ENCODE peak calls at places on chromosomes 13 and 19, in five cellular contexts. E is thyroid gland, N is H9, Y is PC-3, Q is fibroblast of lung. L is an unnamed sample. For H3K27me3, the result is how much of the 10 kb centered on the place peaks cover.

GRCh38 chr13:103884139-103884723 is 818.0 kb upstream of the SLC10A2 start:
- DNase-seq in Q (no peak), Y (no peak), E (no peak), N (no peak), L (no peak)

GRCh38 chr19:13334801-13335481 is 171.3 kb downstream of the CACNA1A start:
- DNase-seq in Y (peak), E (no peak), N (no peak), Q (no peak), L (no peak)

GRCh38 chr19:2428027-2428690 is 773 bp upstream of the TIMM13 start:
- DNase-seq in Q (no peak), N (peak), Y (no peak), E (peak), L (peak)

GRCh38 chr13:49608932-49609331 is 19.4 kb upstream of the ARL11 start:
- DNase-seq in Q (no peak), E (no peak), N (no peak), Y (no peak), L (no peak)

GRCh38 chr13:67120872-67121531 is 109.1 kb downstream of the PCDH9 start:
- DNase-seq in N (no peak), E (no peak), Y (peak), Q (peak), L (no peak)

GRCh38 chr19:43681826-43682225 is 11.9 kb upstream of the PLAUR start:
- DNase-seq in E (no peak), Q (no peak), Y (no peak), N (no peak), L (no peak)

GRCh38 chr13:27022571-27023311 is 148.9 kb downstream of the USP12 start:
- DNase-seq in Y (peak), N (peak), Q (peak), E (no peak), L (no peak)

GRCh38 chr13:61286148-61286745 is 129.4 kb downstream of the PCDH20 start:
- DNase-seq in Q (no peak), E (no peak), Y (peak), N (peak), L (no peak)

GRCh38 chr19:39053276-39054090 is 21.1 kb upstream of the FBXO27 start:
- DNase-seq in N (no peak), Y (no peak), E (no peak), Q (no peak), L (no peak)

GRCh38 chr13:66461021-66461420 is 769.1 kb downstream of the PCDH9 start:
- DNase-seq in E (no peak), Q (peak), N (no peak), Y (no peak), L (no peak)

GRCh38 chr13:113855012-113855921 is 8.6 kb downstream of the GAS6 start:
- DNase-seq in Y (no peak), Q (no peak), N (peak), E (no peak), L (no peak)

GRCh38 chr19:8041553-8041952 is 11.0 kb upstream of the CCL25 start:
- DNase-seq in N (no peak), Q (no peak), E (no peak), Y (no peak), L (no peak)

GRCh38 chr13:76886005-76886291 is 257 bp downstream of the KCTD12 start:
- DNase-seq in E (no peak), Y (no peak), Q (no peak), N (no peak), L (no peak)

GRCh38 chr13:76882431-76882830 is 3.8 kb downstream of the KCTD12 start:
- DNase-seq in N (no peak), E (no peak), Y (no peak), Q (peak), L (no peak)

GRCh38 chr13:76884571-76885202 is 1.5 kb downstream of the KCTD12 start:
- DNase-seq in N (no peak), E (no peak), Q (peak), Y (peak), L (no peak)

GRCh38 chr13:76885203-76886004 is 801 bp downstream of the KCTD12 start:
- DNase-seq in E (peak), Y (peak), N (peak), Q (peak), L (peak)

GRCh38 chr13:76884167-76884566 is 2.0 kb downstream of the KCTD12 start:
- DNase-seq in E (peak), Y (no peak), Q (peak), N (peak), L (peak)
- H3K27me3 ChIP-seq in E (under half), Y (under half), Q (under half), N (under half), L (under half)

GRCh38 chr19:36081385-36081784 is 26.7 kb downstream of the WDR62 start:
- DNase-seq in Q (no peak), Y (no peak), N (no peak), E (no peak), L (no peak)
- H3K27ac ChIP-seq in Q (no peak), Y (no peak), N (no peak), E (no peak), L (no peak)

GRCh38 chr13:28494861-28495585 is at the start of gene FLT1:
- DNase-seq in E (peak), Q (no peak), N (peak), Y (no peak), L (peak)
- H3K27me3 ChIP-seq in E (under half), Q (half or more), N (under half), Y (half or more), L (under half)

GRCh38 chr13:34201050-34201913 is 383.3 kb downstream of the RFC3 start:
- DNase-seq in Y (peak), N (no peak), E (no peak), Q (peak), L (no peak)
- H3K27ac ChIP-seq in Y (peak), N (no peak), E (no peak), Q (no peak), L (no peak)

DNA sequence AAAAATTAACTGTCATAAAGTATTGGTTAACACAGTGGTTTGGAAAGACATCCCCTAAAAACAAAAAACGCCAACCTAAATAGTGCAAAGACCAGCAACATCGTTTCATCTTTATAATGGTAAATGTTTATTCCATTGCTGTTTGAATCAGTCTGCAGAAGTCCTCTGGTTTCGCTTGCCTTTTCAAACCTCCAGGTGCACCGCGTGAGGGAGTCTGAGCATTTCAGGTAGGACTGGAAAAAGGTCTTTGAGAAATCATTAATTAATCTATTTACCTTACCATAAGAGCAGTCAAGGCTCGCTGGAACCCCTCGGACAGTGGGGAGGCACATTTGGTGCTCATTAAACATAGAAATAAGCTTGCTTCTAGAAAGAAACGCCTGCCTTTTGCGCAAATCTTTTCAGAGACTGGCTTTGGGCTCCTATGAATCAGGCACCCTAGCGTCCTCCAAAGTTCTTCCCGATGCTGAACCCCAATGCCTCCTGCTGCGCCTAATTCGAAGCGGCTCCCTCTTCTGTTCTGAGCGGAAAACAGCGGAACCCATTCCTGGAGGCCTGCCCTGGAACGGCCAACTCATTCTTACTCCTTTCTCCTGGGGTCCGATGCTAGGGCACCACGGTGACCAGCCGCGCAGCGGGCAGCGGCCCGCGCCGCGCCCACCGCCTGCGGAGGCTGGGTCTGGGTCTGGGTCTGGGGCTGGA is 942 bp upstream of the MTUS2 start:
- DNase-seq in E (peak), N (no peak), Q (peak), Y (peak), L (no peak)
- H3K27me3 ChIP-seq in E (under half), N (under half), Q (under half), Y (half or more), L (under half)

GRCh38 chr13:46552888-46553520 is at the start of gene LRCH1:
- DNase-seq in Y (peak), E (peak), N (peak), Q (peak), L (peak)

GRCh38 chr13:46550822-46551221 is 2.1 kb upstream of the LRCH1 start:
- DNase-seq in N (no peak), Q (no peak), Y (no peak), E (no peak), L (no peak)

GRCh38 chr13:46553521-46553885 is 533 bp downstream of the LRCH1 start:
- DNase-seq in N (no peak), Y (no peak), E (no peak), Q (no peak), L (peak)

GRCh38 chr13:46552302-46552680 is 679 bp upstream of the LRCH1 start:
- DNase-seq in Y (no peak), Q (no peak), E (peak), N (no peak), L (no peak)

GRCh38 chr13:46551410-46552301 is 1.3 kb upstream of the LRCH1 start:
- DNase-seq in E (peak), N (peak), Y (peak), Q (peak), L (peak)
- H3K27ac ChIP-seq in E (no peak), N (no peak), Y (no peak), Q (peak), L (no peak)

DNA sequence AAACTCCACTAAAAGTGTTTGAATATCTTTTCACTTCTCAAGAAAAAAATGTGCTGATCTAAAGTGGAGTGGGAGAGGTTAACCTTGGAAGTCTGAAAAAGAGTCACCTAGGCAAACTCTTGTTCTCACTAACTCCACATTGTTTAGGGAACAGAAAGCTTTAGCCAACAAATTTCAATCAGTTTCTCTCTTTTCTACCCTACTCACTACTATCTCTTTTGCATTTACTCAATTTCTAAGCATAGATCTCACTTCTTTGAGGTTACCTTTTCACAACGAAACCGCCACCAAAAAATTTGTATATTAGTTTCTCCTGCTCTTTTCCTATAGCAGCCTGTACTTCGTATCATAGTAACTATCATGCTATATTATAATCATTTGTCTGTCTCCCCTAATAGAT is 6.3 kb downstream of the NHLRC3 start:
- DNase-seq in E (no peak), Y (no peak), N (no peak), Q (no peak), L (no peak)
- H3K27me3 ChIP-seq in E (under half), Y (under half), N (under half), Q (under half), L (under half)

GRCh38 chr13:30827578-30827925 is 78.5 kb upstream of the MEDAG start:
- DNase-seq in Y (no peak), E (no peak), Q (no peak), N (no peak), L (no peak)

GRCh38 chr13:30824651-30825050 is 81.4 kb upstream of the MEDAG start:
- DNase-seq in N (no peak), Q (no peak), Y (no peak), E (no peak), L (no peak)

GRCh38 chr13:30829145-30829544 is 76.9 kb upstream of the MEDAG start:
- DNase-seq in Y (peak), E (no peak), Q (no peak), N (no peak), L (no peak)

GRCh38 chr13:30829788-30830637 is 76.1 kb upstream of the MEDAG start:
- DNase-seq in E (no peak), N (no peak), Q (no peak), Y (peak), L (no peak)

DNA sequence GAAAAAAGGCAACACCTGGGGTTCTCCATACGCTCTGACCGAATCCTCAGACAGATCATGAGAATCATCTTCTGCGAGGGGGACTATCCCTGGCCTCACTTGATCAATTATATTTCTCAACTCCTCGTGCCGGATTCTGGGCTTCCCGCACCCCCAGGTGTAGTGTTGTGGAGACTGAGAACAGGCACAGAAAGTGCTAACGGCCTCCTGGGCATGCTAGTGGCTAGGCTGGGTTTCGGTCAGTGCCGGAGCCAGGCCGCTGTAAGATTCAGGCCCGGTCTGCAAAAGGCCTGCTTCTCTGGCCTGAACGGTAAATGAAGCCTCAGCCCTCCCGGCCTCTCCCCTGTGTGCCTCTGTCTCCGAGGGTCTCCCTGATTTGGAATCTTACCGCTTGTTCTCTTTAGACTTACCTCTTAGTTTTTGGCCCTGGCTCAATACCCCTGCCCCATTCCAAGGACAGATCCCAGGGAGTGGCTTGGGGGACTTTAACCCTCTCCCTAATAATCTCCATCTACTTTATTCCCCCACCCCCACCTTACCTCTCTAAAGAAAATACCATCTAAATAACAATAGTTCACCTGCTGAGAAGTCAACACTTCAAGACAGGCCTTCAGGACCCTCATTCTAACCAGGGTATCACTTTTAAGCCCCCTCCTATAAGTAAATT is 79.0 kb upstream of the MEDAG start:
- DNase-seq in Q (no peak), Y (no peak), N (no peak), E (no peak), L (no peak)
- H3K27ac ChIP-seq in Q (no peak), Y (no peak), N (no peak), E (no peak), L (no peak)